ENCODE peak calls at places on chromosomes 4 and X, in ten cellular contexts. U is nephron progenitor cell, X is activated B cell treated with CpG ODN at 0.5 μM for 24 hours, H is lower leg skin, W is fibroblast of lung, E is kidney, L is fibroblast of mammary gland, K is uterus, C is testis, I is endothelial cell. T is an unnamed sample.

GRCh38 chr4:166284221-166284620 is 411.2 kb downstream of the TLL1 start:
- DNase-seq in U (no peak), L (no peak), I (no peak), H (no peak), K (no peak), C (no peak), W (no peak), X (no peak), E (no peak), T (no peak)

GRCh38 chrX:48540015-48540350 is 469 bp downstream of the TBC1D25 start:
- DNase-seq in X (no peak), C (peak; percentile 61), U (no peak), H (no peak), W (peak; percentile 28), L (peak; percentile 36), E (no peak), I (peak; percentile 26), K (peak; percentile 48), T (peak; percentile 62)

GRCh38 chrX:153925739-153926593 is at the start of gene ARHGAP4:
- DNase-seq in E (peak; percentile 82), L (no peak), W (no peak), K (no peak), X (peak; percentile 48), U (no peak), I (no peak), C (no peak), H (no peak), T (no peak)

GRCh38 chr4:81457921-81458520 is 13.7 kb downstream of the RASGEF1B start:
- DNase-seq in E (no peak), W (no peak), X (no peak), K (no peak), L (no peak), C (no peak), U (no peak), I (no peak), H (no peak), T (no peak)

GRCh38 chr4:127622923-127623754 is 9.6 kb upstream of the INTU start:
- DNase-seq in E (peak; percentile 80), C (peak; percentile 43), H (no peak), U (peak; percentile 65), I (peak; percentile 69), L (peak; percentile 30), X (no peak), K (peak; percentile 29), W (peak; percentile 40), T (no peak)

GRCh38 chrX:153925387-153925738 is 701 bp downstream of the ARHGAP4 start:
- DNase-seq in I (no peak), L (no peak), H (no peak), X (no peak), W (no peak), U (no peak), K (no peak), E (no peak), C (no peak), T (no peak)

GRCh38 chr4:53645108-53645507 is 53.8 kb upstream of the LNX1 start:
- DNase-seq in W (no peak), K (no peak), L (no peak), X (no peak), H (no peak), I (no peak), U (no peak), E (no peak), C (no peak), T (no peak)

GRCh38 chrX:129831486-129831885 is 12.2 kb downstream of the ZDHHC9 start:
- DNase-seq in E (no peak), U (no peak), L (no peak), H (peak; percentile 19), W (no peak), I (no peak), K (no peak), X (no peak), C (no peak), T (no peak)

GRCh38 chr4:6892190-6892908 is 17.3 kb upstream of the TBC1D14 start:
- DNase-seq in E (peak; percentile 86), H (peak; percentile 53), K (no peak), C (peak; percentile 46), I (no peak), U (peak; percentile 58), L (peak; percentile 72), W (peak; percentile 71), X (no peak), T (peak; percentile 62)

GRCh38 chr4:53365121-53365485 is 758 bp downstream of the SCFD2 start:
- DNase-seq in E (no peak), U (no peak), K (no peak), I (peak; percentile 17), H (no peak), X (no peak), W (no peak), L (peak; percentile 40), C (no peak), T (no peak)

GRCh38 chrX:113741744-113742143 is 842.1 kb upstream of the HTR2C start:
- DNase-seq in H (no peak), L (peak; percentile 50), X (no peak), I (peak; percentile 14), C (peak; percentile 23), W (no peak), U (peak; percentile 20), E (no peak), K (no peak), T (no peak)

GRCh38 chrX:73289039-73289438 is 74.4 kb upstream of the NAP1L2 start:
- DNase-seq in E (no peak), H (no peak), W (no peak), L (no peak), I (no peak), U (no peak), X (no peak), K (no peak), C (no peak), T (no peak)

GRCh38 chr4:41183021-41183553 is 31.3 kb downstream of the APBB2 start:
- DNase-seq in U (no peak), K (no peak), H (no peak), W (no peak), X (no peak), L (no peak), I (no peak), E (no peak), C (no peak), T (no peak)

DNA sequence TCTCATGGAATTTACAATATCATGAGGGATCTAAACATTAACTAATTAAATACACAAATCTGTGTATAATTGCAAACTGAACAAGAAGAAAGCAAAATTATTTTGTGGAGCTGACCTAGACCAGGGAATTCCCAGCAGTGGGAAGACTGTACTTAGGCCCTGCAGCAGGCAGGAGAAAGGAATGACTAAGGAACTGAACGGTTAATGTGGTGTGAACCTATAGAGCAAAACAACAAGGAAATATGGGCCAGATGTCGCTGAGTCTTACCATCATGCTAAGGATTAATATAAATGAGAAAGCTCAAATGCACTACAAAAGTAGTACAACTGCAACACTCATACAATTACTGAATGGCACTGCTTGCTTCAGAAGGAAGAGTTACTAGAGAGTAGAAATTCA is 120.3 kb upstream of the ATXN3L start:
- DNase-seq in U (no peak), C (no peak), H (no peak), X (no peak), L (peak; percentile 46), E (no peak), W (peak; percentile 28), I (no peak), K (no peak), T (no peak)
- TF ChIP-seq CTCF in U (no peak), C (no peak), H (no peak), X (no peak), L (no peak), E (no peak), W (no peak), I (no peak), K (no peak), T (no peak)

GRCh38 chr4:164800786-164801185 is 46.9 kb downstream of the SMIM31 start:
- DNase-seq in X (no peak), C (no peak), U (no peak), W (no peak), I (no peak), H (no peak), E (no peak), K (no peak), L (no peak), T (no peak)
- TF ChIP-seq CTCF in X (no peak), C (no peak), U (no peak), W (no peak), I (no peak), H (no peak), E (no peak), K (no peak), L (no peak), T (no peak)

DNA sequence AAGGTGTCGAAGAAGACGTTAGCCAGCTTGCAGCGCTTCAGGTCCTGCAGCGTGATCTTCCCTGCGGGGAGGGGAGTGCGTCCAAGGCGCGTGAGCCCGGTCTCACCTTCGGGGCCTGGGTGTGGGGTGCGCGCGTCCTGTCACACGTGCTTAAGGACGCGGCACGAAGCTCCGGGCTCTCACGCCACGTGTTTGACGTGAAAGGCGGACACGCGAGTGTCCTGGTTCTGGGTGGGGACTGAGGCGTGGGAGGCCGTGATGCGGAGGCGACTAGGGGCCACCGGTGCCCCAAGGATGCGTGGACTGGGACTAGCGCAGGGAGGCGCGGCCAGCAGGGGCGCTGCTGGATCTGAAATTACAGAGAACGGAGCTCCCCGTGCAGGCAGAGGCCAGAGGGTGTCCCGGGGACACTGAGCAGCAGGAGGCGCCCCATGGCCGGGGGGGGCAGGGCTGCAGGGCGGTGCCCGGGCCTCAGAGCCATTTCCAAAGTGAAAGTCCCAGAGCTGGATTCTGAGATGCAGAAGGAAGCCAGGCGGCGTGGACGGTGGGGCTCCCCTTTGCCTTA is 20.3 kb upstream of the GTPBP6 start:
- DNase-seq in X (no peak), I (no peak), L (no peak), K (no peak), U (no peak), E (peak; percentile 72), C (no peak), H (no peak), W (no peak), T (no peak)
- TF ChIP-seq CTCF in X (no peak), I (no peak), L (no peak), K (no peak), U (no peak), E (no peak), C (no peak), H (no peak), W (no peak), T (no peak)

DNA sequence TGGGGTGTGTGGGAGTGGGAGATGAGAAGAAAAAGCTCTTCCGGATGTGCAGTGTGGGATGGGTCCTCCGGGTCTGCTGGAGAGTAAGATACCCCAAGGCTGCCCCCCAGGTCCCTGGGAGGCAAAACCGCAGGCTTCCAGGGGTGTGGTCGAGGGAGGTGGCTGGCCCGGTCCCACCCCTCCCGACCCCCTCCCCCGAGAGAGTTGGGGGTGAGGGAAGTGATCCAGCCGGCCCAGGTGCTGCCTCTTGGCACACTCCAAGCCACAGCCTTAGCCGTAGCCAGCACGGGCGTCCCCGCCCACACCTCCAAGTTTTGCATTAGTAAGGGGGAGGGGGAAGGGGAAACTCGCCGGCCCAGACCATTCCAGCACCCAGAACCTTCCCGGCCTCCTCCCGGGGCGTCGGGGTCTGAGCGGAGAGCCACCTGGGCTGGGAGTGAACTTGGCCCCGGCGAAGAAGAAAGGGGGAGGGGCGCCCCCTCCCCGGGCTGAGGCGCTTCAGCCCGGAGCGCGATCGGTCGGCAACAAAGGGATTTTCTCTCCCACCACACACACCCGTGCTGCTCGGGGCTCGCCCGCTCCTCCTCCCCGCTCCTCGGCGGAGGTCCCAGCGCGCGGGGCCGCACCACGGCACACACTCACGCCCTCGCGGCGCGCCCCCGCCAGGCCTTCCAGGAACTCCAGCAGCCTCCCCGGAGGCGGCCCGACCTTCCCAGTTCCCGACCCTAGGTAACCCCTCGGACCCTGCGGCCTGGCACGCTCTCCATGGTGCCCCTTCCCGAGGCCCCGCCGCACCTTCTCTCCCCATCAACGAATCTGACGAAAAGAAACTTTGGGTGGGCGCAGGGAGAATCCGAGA is 14.4 kb downstream of the BCOR start:
- DNase-seq in H (no peak), L (no peak), W (no peak), I (no peak), K (peak; percentile 44), C (peak; percentile 30), E (peak; percentile 79), X (peak; percentile 25), U (peak; percentile 59), T (no peak)
- TF ChIP-seq CTCF in H (no peak), L (no peak), W (no peak), I (no peak), K (no peak), C (no peak), E (no peak), X (no peak), U (no peak), T (no peak)